ENCODE peak calls at places on chromosomes 7 and 10, in seven cellular contexts. Y is brain microvascular endothelial cell; D is AG04449; S is H7; B is SK-N-DZ; W is activated effector memory CD4-positive, alpha-beta T cell treated with Interleukin-2 at 50 U/mL for 16 hours; Q is endothelial cell. E is an unnamed sample.

GRCh38 chr10:80429521-80429966 is 21.2 kb downstream of the PRXL2A start:
- DNase-seq in Y (no peak), D (no peak), S (no peak), B (no peak), W (no peak), Q (no peak), E (no peak)

GRCh38 chr10:101848408-101848807 is 4.8 kb upstream of the KCNIP2 start:
- DNase-seq in Y (no peak), D (no peak), S (no peak), B (no peak), W (no peak), Q (no peak), E (no peak)

GRCh38 chr10:123519861-123520260 is 146.3 kb upstream of the GPR26 start:
- DNase-seq in Y (no peak), D (no peak), S (peak; percentile 35), B (no peak), W (no peak), Q (no peak), E (no peak)

GRCh38 chr7:98976396-98977185 is 98.3 kb downstream of the TRRAP start:
- DNase-seq in Y (no peak), D (no peak), S (no peak), B (no peak), W (no peak), Q (no peak), E (no peak)

GRCh38 chr7:22435720-22436119 is 64.3 kb downstream of the STEAP1B start:
- DNase-seq in Y (no peak), D (no peak), S (no peak), B (no peak), W (no peak), Q (no peak), E (no peak)

GRCh38 chr7:91050677-91051076 is 213.6 kb upstream of the FZD1 start:
- DNase-seq in Y (no peak), D (no peak), S (no peak), B (no peak), W (no peak), Q (no peak), E (no peak)

GRCh38 chr10:131876021-131876420 is 24.8 kb upstream of the PPP2R2D start:
- DNase-seq in Y (no peak), D (no peak), S (no peak), B (no peak), W (no peak), Q (no peak), E (no peak)

GRCh38 chr7:29639887-29640600 is 76.4 kb downstream of the PRR15 start:
- DNase-seq in Y (no peak), D (no peak), S (peak; percentile 37), B (no peak), W (no peak), Q (no peak), E (no peak)

GRCh38 chr7:140694592-140694991 is 1.9 kb upstream of the NDUFB2 start:
- DNase-seq in Y (no peak), D (no peak), S (no peak), B (no peak), W (no peak), Q (no peak), E (no peak)

GRCh38 chr10:44306147-44306710 is 78.7 kb downstream of the CXCL12 start:
- DNase-seq in Y (peak; percentile 39), D (peak; percentile 50), S (no peak), B (no peak), W (no peak), Q (no peak), E (no peak)

GRCh38 chr7:37040330-37040729 is 316.0 kb upstream of the AOAH start:
- DNase-seq in Y (no peak), D (no peak), S (no peak), B (no peak), W (no peak), Q (no peak), E (no peak)

E was measured in NCI-H82.